ENCODE peak calls at places on chromosomes 16 and 17, in ten cellular contexts. One of them, this sample, is unnamed.

GRCh38 chr17:17921192-17922082 is 50.8 kb downstream of the TOM1L2 start:
- DNase-seq in Ammon's horn: peak
- DNase-seq in tibial artery: no peak
- DNase-seq in activated CD4-positive, alpha-beta T cell treated with anti-CD3 and anti-CD28 coated beads for 48 hours: no peak
- DNase-seq in stimulated activated naive CD8-positive, alpha-beta T cell treated with anti-CD3 and anti-CD28 coated beads, Interleukin-15, Interleukin-2, amounts not matched to agents 100 U/mL and 50 U/mL, for 24 hours: no peak
- DNase-seq in pulmonary artery endothelial cell: no peak
- DNase-seq in RPMI8226: no peak
- DNase-seq in amygdala: peak
- DNase-seq in stimulated activated CD8-positive, alpha-beta memory T cell treated with anti-CD3 and anti-CD28 coated beads, Interleukin-7, amount 100 ng/mL, for 1 hour: no peak
- DNase-seq in MG63: peak
- DNase-seq in this sample: no peak

GRCh38 chr17:39755550-39756375 is 18.0 kb downstream of the GRB7 start:
- DNase-seq in MG63: no peak
- DNase-seq in tibial artery: peak
- DNase-seq in stimulated activated CD8-positive, alpha-beta memory T cell treated with anti-CD3 and anti-CD28 coated beads, Interleukin-7, amount 100 ng/mL, for 1 hour: peak
- DNase-seq in amygdala: no peak
- DNase-seq in Ammon's horn: no peak
- DNase-seq in pulmonary artery endothelial cell: no peak
- DNase-seq in activated CD4-positive, alpha-beta T cell treated with anti-CD3 and anti-CD28 coated beads for 48 hours: peak
- DNase-seq in stimulated activated naive CD8-positive, alpha-beta T cell treated with anti-CD3 and anti-CD28 coated beads, Interleukin-15, Interleukin-2, amounts not matched to agents 100 U/mL and 50 U/mL, for 24 hours: peak
- DNase-seq in RPMI8226: peak
- DNase-seq in this sample: no peak

GRCh38 chr17:17109231-17109630 is 67.0 kb downstream of the MPRIP start:
- DNase-seq in RPMI8226: no peak
- DNase-seq in tibial artery: no peak
- DNase-seq in Ammon's horn: no peak
- DNase-seq in stimulated activated CD8-positive, alpha-beta memory T cell treated with anti-CD3 and anti-CD28 coated beads, Interleukin-7, amount 100 ng/mL, for 1 hour: no peak
- DNase-seq in pulmonary artery endothelial cell: no peak
- DNase-seq in activated CD4-positive, alpha-beta T cell treated with anti-CD3 and anti-CD28 coated beads for 48 hours: no peak
- DNase-seq in MG63: no peak
- DNase-seq in amygdala: no peak
- DNase-seq in stimulated activated naive CD8-positive, alpha-beta T cell treated with anti-CD3 and anti-CD28 coated beads, Interleukin-15, Interleukin-2, amounts not matched to agents 100 U/mL and 50 U/mL, for 24 hours: no peak
- DNase-seq in this sample: no peak

GRCh38 chr16:57535680-57536305 is 578 bp downstream of the CCDC102A start:
- DNase-seq in stimulated activated CD8-positive, alpha-beta memory T cell treated with anti-CD3 and anti-CD28 coated beads, Interleukin-7, amount 100 ng/mL, for 1 hour: peak
- DNase-seq in tibial artery: peak
- DNase-seq in MG63: peak
- DNase-seq in RPMI8226: peak
- DNase-seq in stimulated activated naive CD8-positive, alpha-beta T cell treated with anti-CD3 and anti-CD28 coated beads, Interleukin-15, Interleukin-2, amounts not matched to agents 100 U/mL and 50 U/mL, for 24 hours: peak
- DNase-seq in activated CD4-positive, alpha-beta T cell treated with anti-CD3 and anti-CD28 coated beads for 48 hours: peak
- DNase-seq in Ammon's horn: peak
- DNase-seq in pulmonary artery endothelial cell: peak
- DNase-seq in amygdala: peak
- DNase-seq in this sample: peak

GRCh38 chr17:56131431-56131830 is 21.8 kb upstream of the ANKFN1 start:
- DNase-seq in stimulated activated CD8-positive, alpha-beta memory T cell treated with anti-CD3 and anti-CD28 coated beads, Interleukin-7, amount 100 ng/mL, for 1 hour: no peak
- DNase-seq in pulmonary artery endothelial cell: no peak
- DNase-seq in tibial artery: no peak
- DNase-seq in amygdala: no peak
- DNase-seq in RPMI8226: no peak
- DNase-seq in stimulated activated naive CD8-positive, alpha-beta T cell treated with anti-CD3 and anti-CD28 coated beads, Interleukin-15, Interleukin-2, amounts not matched to agents 100 U/mL and 50 U/mL, for 24 hours: no peak
- DNase-seq in activated CD4-positive, alpha-beta T cell treated with anti-CD3 and anti-CD28 coated beads for 48 hours: no peak
- DNase-seq in Ammon's horn: no peak
- DNase-seq in MG63: no peak
- DNase-seq in this sample: no peak

GRCh38 chr16:75011634-75012307 is 12.9 kb downstream of the ZNRF1 start:
- DNase-seq in stimulated activated CD8-positive, alpha-beta memory T cell treated with anti-CD3 and anti-CD28 coated beads, Interleukin-7, amount 100 ng/mL, for 1 hour: no peak
- DNase-seq in RPMI8226: no peak
- DNase-seq in amygdala: no peak
- DNase-seq in MG63: peak
- DNase-seq in stimulated activated naive CD8-positive, alpha-beta T cell treated with anti-CD3 and anti-CD28 coated beads, Interleukin-15, Interleukin-2, amounts not matched to agents 100 U/mL and 50 U/mL, for 24 hours: peak
- DNase-seq in tibial artery: no peak
- DNase-seq in pulmonary artery endothelial cell: peak
- DNase-seq in Ammon's horn: peak
- DNase-seq in activated CD4-positive, alpha-beta T cell treated with anti-CD3 and anti-CD28 coated beads for 48 hours: peak
- DNase-seq in this sample: peak

GRCh38 chr16:81693467-81694303 is 85.4 kb upstream of the PLCG2 start:
- DNase-seq in activated CD4-positive, alpha-beta T cell treated with anti-CD3 and anti-CD28 coated beads for 48 hours: no peak
- DNase-seq in Ammon's horn: peak
- DNase-seq in MG63: peak
- DNase-seq in amygdala: no peak
- DNase-seq in tibial artery: no peak
- DNase-seq in stimulated activated naive CD8-positive, alpha-beta T cell treated with anti-CD3 and anti-CD28 coated beads, Interleukin-15, Interleukin-2, amounts not matched to agents 100 U/mL and 50 U/mL, for 24 hours: no peak
- DNase-seq in RPMI8226: no peak
- DNase-seq in pulmonary artery endothelial cell: no peak
- DNase-seq in stimulated activated CD8-positive, alpha-beta memory T cell treated with anti-CD3 and anti-CD28 coated beads, Interleukin-7, amount 100 ng/mL, for 1 hour: no peak
- DNase-seq in this sample: no peak

GRCh38 chr16:1691276-1691675 is 13.2 kb downstream of the JPT2 start:
- DNase-seq in MG63: no peak
- DNase-seq in pulmonary artery endothelial cell: no peak
- DNase-seq in stimulated activated naive CD8-positive, alpha-beta T cell treated with anti-CD3 and anti-CD28 coated beads, Interleukin-15, Interleukin-2, amounts not matched to agents 100 U/mL and 50 U/mL, for 24 hours: no peak
- DNase-seq in Ammon's horn: no peak
- DNase-seq in RPMI8226: no peak
- DNase-seq in stimulated activated CD8-positive, alpha-beta memory T cell treated with anti-CD3 and anti-CD28 coated beads, Interleukin-7, amount 100 ng/mL, for 1 hour: no peak
- DNase-seq in tibial artery: no peak
- DNase-seq in activated CD4-positive, alpha-beta T cell treated with anti-CD3 and anti-CD28 coated beads for 48 hours: no peak
- DNase-seq in amygdala: no peak
- DNase-seq in this sample: no peak

GRCh38 chr16:19252904-19253303 is 32.6 kb upstream of the CLEC19A start:
- DNase-seq in MG63: no peak
- DNase-seq in amygdala: no peak
- DNase-seq in stimulated activated CD8-positive, alpha-beta memory T cell treated with anti-CD3 and anti-CD28 coated beads, Interleukin-7, amount 100 ng/mL, for 1 hour: no peak
- DNase-seq in tibial artery: no peak
- DNase-seq in activated CD4-positive, alpha-beta T cell treated with anti-CD3 and anti-CD28 coated beads for 48 hours: no peak
- DNase-seq in pulmonary artery endothelial cell: no peak
- DNase-seq in Ammon's horn: no peak
- DNase-seq in RPMI8226: peak
- DNase-seq in stimulated activated naive CD8-positive, alpha-beta T cell treated with anti-CD3 and anti-CD28 coated beads, Interleukin-15, Interleukin-2, amounts not matched to agents 100 U/mL and 50 U/mL, for 24 hours: no peak
- DNase-seq in this sample: no peak

GRCh38 chr16:49012961-49013726 is 268.5 kb downstream of the CBLN1 start:
- DNase-seq in Ammon's horn: peak
- DNase-seq in amygdala: no peak
- DNase-seq in MG63: peak
- DNase-seq in tibial artery: no peak
- DNase-seq in stimulated activated CD8-positive, alpha-beta memory T cell treated with anti-CD3 and anti-CD28 coated beads, Interleukin-7, amount 100 ng/mL, for 1 hour: no peak
- DNase-seq in activated CD4-positive, alpha-beta T cell treated with anti-CD3 and anti-CD28 coated beads for 48 hours: no peak
- DNase-seq in pulmonary artery endothelial cell: no peak
- DNase-seq in RPMI8226: peak
- DNase-seq in stimulated activated naive CD8-positive, alpha-beta T cell treated with anti-CD3 and anti-CD28 coated beads, Interleukin-15, Interleukin-2, amounts not matched to agents 100 U/mL and 50 U/mL, for 24 hours: no peak
- DNase-seq in this sample: no peak

GRCh38 chr17:82384730-82385429 is 13.3 kb downstream of the UTS2R start:
- DNase-seq in stimulated activated naive CD8-positive, alpha-beta T cell treated with anti-CD3 and anti-CD28 coated beads, Interleukin-15, Interleukin-2, amounts not matched to agents 100 U/mL and 50 U/mL, for 24 hours: no peak
- DNase-seq in stimulated activated CD8-positive, alpha-beta memory T cell treated with anti-CD3 and anti-CD28 coated beads, Interleukin-7, amount 100 ng/mL, for 1 hour: no peak
- DNase-seq in Ammon's horn: no peak
- DNase-seq in tibial artery: peak
- DNase-seq in pulmonary artery endothelial cell: no peak
- DNase-seq in MG63: peak
- DNase-seq in amygdala: no peak
- DNase-seq in activated CD4-positive, alpha-beta T cell treated with anti-CD3 and anti-CD28 coated beads for 48 hours: no peak
- DNase-seq in RPMI8226: peak
- DNase-seq in this sample: no peak

GRCh38 chr17:79252886-79253285 is 178.3 kb downstream of the ENGASE start:
- DNase-seq in amygdala: no peak
- DNase-seq in pulmonary artery endothelial cell: no peak
- DNase-seq in stimulated activated naive CD8-positive, alpha-beta T cell treated with anti-CD3 and anti-CD28 coated beads, Interleukin-15, Interleukin-2, amounts not matched to agents 100 U/mL and 50 U/mL, for 24 hours: no peak
- DNase-seq in RPMI8226: peak
- DNase-seq in tibial artery: no peak
- DNase-seq in Ammon's horn: no peak
- DNase-seq in activated CD4-positive, alpha-beta T cell treated with anti-CD3 and anti-CD28 coated beads for 48 hours: no peak
- DNase-seq in MG63: no peak
- DNase-seq in stimulated activated CD8-positive, alpha-beta memory T cell treated with anti-CD3 and anti-CD28 coated beads, Interleukin-7, amount 100 ng/mL, for 1 hour: no peak
- DNase-seq in this sample: no peak

This sample was measured in lower leg skin.